ENCODE peak calls at places on chromosomes 12 and 14, in four cellular contexts. One of them, this sample, is unnamed.
A peak's percentile ranks its signal among the peaks of the same experiment; 100 is the strongest.

GRCh38 chr14:52706286-52706685 is 714 bp upstream of the PSMC6 start:
- DNase-seq in Karpas-422: peak; percentile 58
- DNase-seq in testis: no peak
- DNase-seq in pancreas: no peak
- DNase-seq in this sample: peak; percentile 34

GRCh38 chr14:91569301-91569700 is 59.2 kb upstream of the PPP4R3A start:
- DNase-seq in testis: no peak
- DNase-seq in Karpas-422: no peak
- DNase-seq in pancreas: no peak
- DNase-seq in this sample: no peak

GRCh38 chr14:85418716-85419115 is 111.2 kb upstream of the FLRT2 start:
- DNase-seq in pancreas: no peak
- DNase-seq in testis: no peak
- DNase-seq in Karpas-422: no peak
- DNase-seq in this sample: no peak

GRCh38 chr12:116958402-116959197 is 47.9 kb downstream of the FBXW8 start:
- DNase-seq in Karpas-422: no peak
- DNase-seq in pancreas: no peak
- DNase-seq in testis: no peak
- DNase-seq in this sample: no peak

GRCh38 chr12:11014234-11014633 is 8.2 kb downstream of the TAS2R19 start:
- DNase-seq in testis: no peak
- DNase-seq in pancreas: no peak
- DNase-seq in Karpas-422: no peak
- DNase-seq in this sample: no peak

GRCh38 chr14:61562321-61563161 is 132.8 kb upstream of the HIF1A start:
- DNase-seq in pancreas: peak; percentile 74
- DNase-seq in testis: no peak
- DNase-seq in Karpas-422: no peak
- DNase-seq in this sample: no peak

GRCh38 chr12:65695077-65695865 is 129.0 kb upstream of the HMGA2 start:
- DNase-seq in testis: no peak
- DNase-seq in Karpas-422: no peak
- DNase-seq in pancreas: peak; percentile 52
- DNase-seq in this sample: no peak

GRCh38 chr14:61382842-61383241 is 61.5 kb downstream of the PRKCH start:
- DNase-seq in pancreas: no peak
- DNase-seq in testis: no peak
- DNase-seq in Karpas-422: no peak
- DNase-seq in this sample: no peak

GRCh38 chr12:48356041-48356768 is 5.5 kb upstream of the ZNF641 start:
- DNase-seq in testis: no peak
- DNase-seq in pancreas: no peak
- DNase-seq in Karpas-422: no peak
- DNase-seq in this sample: no peak

GRCh38 chr14:59028476-59029202 is 159.8 kb upstream of the DAAM1 start:
- DNase-seq in testis: peak; percentile 76
- DNase-seq in pancreas: peak; percentile 28
- DNase-seq in Karpas-422: peak; percentile 86
- DNase-seq in this sample: peak; percentile 67

GRCh38 chr12:62917066-62917465 is 17.9 kb downstream of the PPM1H start:
- DNase-seq in pancreas: no peak
- DNase-seq in testis: no peak
- DNase-seq in Karpas-422: no peak
- DNase-seq in this sample: no peak

GRCh38 chr14:72643317-72643801 is 250.5 kb downstream of the DPF3 start:
- DNase-seq in testis: peak; percentile 22
- DNase-seq in Karpas-422: no peak
- DNase-seq in pancreas: no peak
- DNase-seq in this sample: no peak

GRCh38 chr14:104968541-104969401 is 9.4 kb downstream of the AHNAK2 start:
- DNase-seq in pancreas: no peak
- DNase-seq in Karpas-422: peak; percentile 72
- DNase-seq in testis: no peak
- DNase-seq in this sample: no peak

GRCh38 chr14:64598404-64598803 is 48.6 kb downstream of the PPP1R36 start:
- DNase-seq in testis: no peak
- DNase-seq in Karpas-422: no peak
- DNase-seq in pancreas: no peak
- DNase-seq in this sample: no peak

GRCh38 chr12:94435511-94435927 is 24.1 kb downstream of the CEP83 start:
- DNase-seq in pancreas: no peak
- DNase-seq in Karpas-422: no peak
- DNase-seq in testis: no peak
- DNase-seq in this sample: no peak

GRCh38 chr14:61837336-61838229 is 75.4 kb downstream of the SNAPC1 start:
- DNase-seq in pancreas: peak; percentile 57
- DNase-seq in testis: peak; percentile 91
- DNase-seq in Karpas-422: peak; percentile 95
- DNase-seq in this sample: peak; percentile 68

GRCh38 chr14:54637829-54638446 is 71.0 kb downstream of the SAMD4A start:
- DNase-seq in pancreas: no peak
- DNase-seq in Karpas-422: no peak
- DNase-seq in testis: no peak
- DNase-seq in this sample: no peak

GRCh38 chr14:27536748-27537147 is 938.9 kb upstream of the NOVA1 start:
- DNase-seq in testis: no peak
- DNase-seq in pancreas: no peak
- DNase-seq in Karpas-422: no peak
- DNase-seq in this sample: no peak

GRCh38 chr12:17372508-17372907 is 717.5 kb downstream of the RERGL start:
- DNase-seq in testis: no peak
- DNase-seq in pancreas: no peak
- DNase-seq in Karpas-422: no peak
- DNase-seq in this sample: no peak

GRCh38 chr12:19694627-19695026 is 255.3 kb downstream of the AEBP2 start:
- DNase-seq in Karpas-422: no peak
- DNase-seq in testis: no peak
- DNase-seq in pancreas: no peak
- DNase-seq in this sample: no peak

GRCh38 chr14:101535808-101536207 is 25.5 kb upstream of the DIO3 start:
- DNase-seq in Karpas-422: no peak
- DNase-seq in testis: no peak
- DNase-seq in pancreas: no peak
- DNase-seq in this sample: no peak

GRCh38 chr12:32486158-32486557 is 86.8 kb downstream of the FGD4 start:
- DNase-seq in pancreas: no peak
- DNase-seq in Karpas-422: no peak
- DNase-seq in testis: no peak
- DNase-seq in this sample: no peak

GRCh38 chr14:64611358-64612020 is 61.7 kb downstream of the PPP1R36 start:
- DNase-seq in testis: no peak
- DNase-seq in pancreas: no peak
- DNase-seq in Karpas-422: no peak
- DNase-seq in this sample: no peak

GRCh38 chr12:124205405-124205804 is 89.5 kb upstream of the RFLNA start:
- DNase-seq in Karpas-422: no peak
- DNase-seq in testis: no peak
- DNase-seq in pancreas: no peak
- DNase-seq in this sample: no peak

GRCh38 chr14:89025581-89026236 is 201.3 kb downstream of the TTC8 start:
- DNase-seq in Karpas-422: no peak
- DNase-seq in pancreas: no peak
- DNase-seq in testis: no peak
- DNase-seq in this sample: no peak

GRCh38 chr12:49054524-49054923 is 6.1 kb downstream of the KMT2D start:
- DNase-seq in Karpas-422: no peak
- DNase-seq in testis: no peak
- DNase-seq in pancreas: no peak
- DNase-seq in this sample: no peak

GRCh38 chr12:106791531-106791930 is 17.0 kb downstream of the RIC8B start:
- DNase-seq in Karpas-422: no peak
- DNase-seq in testis: no peak
- DNase-seq in pancreas: no peak
- DNase-seq in this sample: no peak

GRCh38 chr12:14272954-14273910 is 92.2 kb upstream of the ATF7IP start:
- DNase-seq in testis: no peak
- DNase-seq in Karpas-422: peak; percentile 76
- DNase-seq in pancreas: no peak
- DNase-seq in this sample: no peak

GRCh38 chr12:94545937-94546771 is 86.5 kb upstream of the CEP83 start:
- DNase-seq in pancreas: peak; percentile 32
- DNase-seq in testis: peak; percentile 60
- DNase-seq in Karpas-422: peak; percentile 83
- DNase-seq in this sample: peak; percentile 66

GRCh38 chr12:112183591-112184021 is 58.2 kb downstream of the TRAFD1 start:
- DNase-seq in Karpas-422: no peak
- DNase-seq in testis: no peak
- DNase-seq in pancreas: no peak
- DNase-seq in this sample: no peak

GRCh38 chr14:22556990-22557623 is 31.9 kb downstream of the DAD1 start:
- DNase-seq in testis: peak; percentile 83
- DNase-seq in Karpas-422: peak; percentile 96
- DNase-seq in pancreas: peak; percentile 74
- DNase-seq in this sample: peak; percentile 90

GRCh38 chr12:51524386-51524901 is 66.6 kb upstream of the SCN8A start:
- DNase-seq in pancreas: no peak
- DNase-seq in Karpas-422: no peak
- DNase-seq in testis: no peak
- DNase-seq in this sample: peak; percentile 58

GRCh38 chr12:118315821-118316220 is 56.9 kb downstream of the TAOK3 start:
- DNase-seq in pancreas: no peak
- DNase-seq in Karpas-422: no peak
- DNase-seq in testis: no peak
- DNase-seq in this sample: no peak

DNA sequence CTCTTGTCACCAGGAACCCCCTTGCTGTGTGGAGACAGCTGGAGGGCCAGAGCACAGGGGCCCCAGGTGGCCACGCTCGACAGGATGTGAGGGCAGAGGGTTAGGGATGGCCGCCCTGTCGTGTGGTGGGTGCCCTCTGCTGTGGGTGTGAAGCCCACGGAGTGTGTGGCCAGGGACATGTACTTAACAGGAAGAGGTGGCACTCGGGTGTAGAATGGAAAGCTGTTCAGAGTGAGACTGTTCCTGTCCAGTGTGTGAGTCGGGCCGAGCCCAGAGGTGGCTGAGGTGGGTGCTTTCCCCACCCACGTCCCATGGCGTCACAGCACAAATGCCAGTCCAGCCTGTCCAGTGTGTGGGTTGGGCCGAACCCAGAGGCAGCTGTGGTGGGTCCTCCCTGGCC is 47.1 kb downstream of the FBRSL1 start:
- DNase-seq in testis: no peak
- DNase-seq in pancreas: no peak
- DNase-seq in Karpas-422: no peak
- DNase-seq in this sample: no peak
- H3K9me3 ChIP-seq in testis: no peaks in the 10 kb centered on the region
- H3K9me3 ChIP-seq in pancreas: no peaks in the 10 kb centered on the region
- H3K9me3 ChIP-seq in Karpas-422: peaks cover 8% of the 10 kb centered on the region
- H3K9me3 ChIP-seq in this sample: peaks cover 9% of the 10 kb centered on the region

GRCh38 chr14:71187633-71188356 is 280.5 kb downstream of the PCNX1 start:
- DNase-seq in testis: no peak
- DNase-seq in pancreas: no peak
- DNase-seq in Karpas-422: no peak
- DNase-seq in this sample: peak; percentile 82
- H3K4me3 ChIP-seq in testis: no peak overlapping the region
- H3K4me3 ChIP-seq in pancreas: no peak overlapping the region
- H3K4me3 ChIP-seq in Karpas-422: no peak overlapping the region
- H3K4me3 ChIP-seq in this sample: no peak overlapping the region

GRCh38 chr12:50073712-50074111 is 11.4 kb upstream of the SMARCD1 start:
- DNase-seq in pancreas: no peak
- DNase-seq in testis: no peak
- DNase-seq in Karpas-422: no peak
- DNase-seq in this sample: no peak
- H3K9me3 ChIP-seq in pancreas: no peaks in the 10 kb centered on the region
- H3K9me3 ChIP-seq in testis: no peaks in the 10 kb centered on the region
- H3K9me3 ChIP-seq in Karpas-422: no peaks in the 10 kb centered on the region
- H3K9me3 ChIP-seq in this sample: no peaks in the 10 kb centered on the region

GRCh38 chr12:6871052-6871957 is 1.8 kb downstream of the SPSB2 start:
- DNase-seq in Karpas-422: peak; percentile 78
- DNase-seq in testis: no peak
- DNase-seq in pancreas: no peak
- DNase-seq in this sample: peak; percentile 76
- H3K4me3 ChIP-seq in Karpas-422: peak overlapping the region; percentile 75
- H3K4me3 ChIP-seq in testis: peak overlapping the region; percentile 77
- H3K4me3 ChIP-seq in pancreas: no peak overlapping the region
- H3K4me3 ChIP-seq in this sample: no peak overlapping the region

DNA sequence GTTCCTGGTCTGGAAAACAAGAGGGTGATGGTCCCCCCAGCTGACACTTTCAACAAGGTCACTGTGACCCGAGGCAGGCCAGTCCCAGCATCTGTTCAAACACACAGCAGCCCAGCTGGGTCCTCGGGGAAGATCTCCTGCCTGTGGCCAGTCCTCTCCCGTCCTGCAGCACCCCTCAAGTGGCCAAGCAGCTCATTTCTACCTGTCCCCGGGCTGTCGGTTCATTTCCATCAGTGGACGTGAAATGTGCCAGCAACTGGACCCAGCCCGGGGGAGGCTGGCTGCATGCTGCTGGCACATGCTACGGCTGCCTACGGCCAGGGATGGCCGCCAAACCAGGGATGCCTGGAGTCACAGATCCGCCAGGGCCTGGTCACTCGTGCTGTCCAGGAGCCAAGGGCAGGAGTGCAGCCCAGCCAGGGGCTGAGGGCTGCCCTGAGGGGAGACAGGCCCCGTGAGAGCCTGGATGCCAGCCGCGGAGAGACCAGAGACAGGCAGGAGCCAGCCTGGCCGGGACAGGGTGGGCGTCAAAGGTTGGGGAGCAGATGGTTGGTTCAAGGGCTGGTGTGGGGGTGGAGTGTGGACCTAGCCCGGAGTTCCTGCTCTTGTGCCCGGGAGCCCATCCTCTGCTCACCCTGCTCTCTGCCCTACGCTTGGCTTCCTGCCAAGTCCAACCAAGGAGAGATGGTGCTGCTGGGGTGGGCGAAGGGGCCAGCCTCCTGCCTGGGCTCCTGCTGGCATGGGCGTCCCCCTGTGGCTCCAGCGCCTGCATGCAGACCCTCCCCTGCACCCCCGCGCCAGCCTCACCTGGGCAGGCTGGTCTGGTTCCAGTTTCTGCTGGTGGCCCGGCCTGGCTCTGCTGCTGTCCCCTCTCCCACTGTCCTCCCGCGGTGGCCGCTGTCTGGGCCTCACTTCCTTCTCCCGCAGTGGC is 143.8 kb downstream of the ADGRD1 start:
- DNase-seq in Karpas-422: no peak
- DNase-seq in testis: peak; percentile 41
- DNase-seq in pancreas: no peak
- DNase-seq in this sample: peak; percentile 17
- H3K9me3 ChIP-seq in Karpas-422: no peaks in the 10 kb centered on the region
- H3K9me3 ChIP-seq in testis: no peaks in the 10 kb centered on the region
- H3K9me3 ChIP-seq in pancreas: no peaks in the 10 kb centered on the region
- H3K9me3 ChIP-seq in this sample: no peaks in the 10 kb centered on the region

DNA sequence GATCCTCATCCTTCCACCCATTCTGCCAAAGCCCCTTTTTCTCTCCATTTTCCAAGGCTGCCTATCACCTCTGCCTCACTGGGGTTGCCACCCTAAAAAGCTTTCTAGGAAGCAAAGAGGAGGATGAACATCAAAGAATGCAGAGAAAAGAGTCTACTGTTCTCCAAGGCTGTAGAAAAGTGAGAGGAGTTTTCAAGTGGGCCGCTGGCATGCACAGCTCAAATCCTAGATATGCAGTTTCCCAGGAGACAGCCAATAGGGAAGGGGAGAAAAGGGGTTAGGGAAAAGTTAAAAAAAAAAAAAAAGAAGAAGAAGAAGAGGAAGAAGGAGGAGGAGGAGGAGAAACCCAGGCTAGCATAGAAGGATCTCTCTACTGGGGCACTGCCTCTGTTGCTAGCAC is 650 bp downstream of the BATF start:
- DNase-seq in pancreas: no peak
- DNase-seq in testis: no peak
- DNase-seq in Karpas-422: no peak
- DNase-seq in this sample: no peak
- H3K4me3 ChIP-seq in pancreas: no peak overlapping the region
- H3K4me3 ChIP-seq in testis: no peak overlapping the region
- H3K4me3 ChIP-seq in Karpas-422: no peak overlapping the region
- H3K4me3 ChIP-seq in this sample: no peak overlapping the region